ENCODE peak calls at places on chromosomes 3 and 15, in four cellular contexts. Y is AG08396, Q is choroid plexus epithelial cell, E is heart right ventricle. I is an unnamed sample.
A peak's percentile ranks its signal among the peaks of the same experiment; 100 is the strongest.

GRCh38 chr3:175346573-175347356 is 487.6 kb downstream of the NAALADL2 start:
- DNase-seq in Y (peak; percentile 67), Q (peak; percentile 97), E (peak; percentile 49), I (no peak)

GRCh38 chr3:151816091-151816604 is 2.2 kb downstream of the AADAC start:
- DNase-seq in Y (peak; percentile 50), Q (peak; percentile 58), E (no peak), I (no peak)

GRCh38 chr3:76352069-76352847 is 566.9 kb upstream of the ZNF717 start:
- DNase-seq in Y (no peak), Q (no peak), E (no peak), I (no peak)

GRCh38 chr3:122005033-122005565 is 16.9 kb downstream of the ILDR1 start:
- DNase-seq in Y (no peak), Q (no peak), E (no peak), I (no peak)

GRCh38 chr15:77944002-77944867 is 133.3 kb downstream of the TBC1D2B start:
- DNase-seq in Y (peak; percentile 59), Q (peak; percentile 76), E (peak; percentile 92), I (no peak)

GRCh38 chr3:82815417-82816058 is 1054.1 kb upstream of the GBE1 start:
- DNase-seq in Y (no peak), Q (no peak), E (no peak), I (no peak)

GRCh38 chr3:120402257-120402656 is 48.5 kb downstream of the FSTL1 start:
- DNase-seq in Y (no peak), Q (no peak), E (no peak), I (no peak)

GRCh38 chr3:16090711-16091110 is 83.8 kb upstream of the GALNT15 start:
- DNase-seq in Y (no peak), Q (peak; percentile 44), E (no peak), I (no peak)

GRCh38 chr3:150741497-150742140 is 21.4 kb downstream of the SIAH2 start:
- DNase-seq in Y (no peak), Q (no peak), E (no peak), I (no peak)

GRCh38 chr3:149151843-149152242 is 22.4 kb downstream of the HPS3 start:
- DNase-seq in Y (peak; percentile 40), Q (peak; percentile 77), E (no peak), I (no peak)

GRCh38 chr3:15174953-15175352 is 31.1 kb upstream of the CAPN7 start:
- DNase-seq in Y (no peak), Q (no peak), E (peak; percentile 38), I (no peak)

GRCh38 chr3:13403818-13404216 is 16.3 kb downstream of the NUP210 start:
- DNase-seq in Y (no peak), Q (no peak), E (no peak), I (no peak)

GRCh38 chr15:66483131-66483566 is 14.4 kb downstream of the SNAPC5 start:
- DNase-seq in Y (no peak), Q (peak; percentile 48), E (no peak), I (no peak)

GRCh38 chr3:187210555-187211327 is 13.5 kb downstream of the RTP1 start:
- DNase-seq in Y (peak; percentile 79), Q (peak; percentile 29), E (peak; percentile 18), I (no peak)

GRCh38 chr3:64160000-64160690 is 65.1 kb downstream of the PRICKLE2 start:
- DNase-seq in Y (no peak), Q (no peak), E (no peak), I (no peak)

GRCh38 chr3:73520931-73521461 is 103.7 kb downstream of the PDZRN3 start:
- DNase-seq in Y (no peak), Q (no peak), E (no peak), I (peak; percentile 74)

GRCh38 chr3:9310043-9310442 is 52.8 kb upstream of the THUMPD3 start:
- DNase-seq in Y (no peak), Q (no peak), E (no peak), I (no peak)

I was measured in D341Med.